ENCODE peak calls at places on chromosomes 2 and 18, in seven cellular contexts. O is HCT116, H is K562, Q is HepG2, J is SK-N-SH, L is H1, R is GM12878. A is an unnamed sample.

GRCh38 chr18:44826418-44827259 is 146.0 kb downstream of the SETBP1 start:
- DNase-seq in O (no peak), H (no peak), Q (no peak), J (no peak), L (no peak), R (no peak), A (no peak)

GRCh38 chr2:45610281-45611019 is 617 bp downstream of the SRBD1 start:
- DNase-seq in O (peak), H (peak), Q (peak), J (peak), L (peak), R (peak), A (peak)

GRCh38 chr2:220670461-220670979 is 901.6 kb downstream of the EPHA4 start:
- DNase-seq in O (no peak), H (no peak), Q (no peak), J (no peak), L (no peak), R (no peak), A (no peak)

GRCh38 chr2:20419007-20419576 is 27.8 kb upstream of the RHOB start:
- DNase-seq in O (no peak), H (no peak), Q (peak), J (no peak), L (no peak), R (no peak), A (no peak)

GRCh38 chr2:73984203-73984921 is at the start of gene TET3:
- DNase-seq in O (no peak), H (peak), Q (no peak), J (peak), L (no peak), R (no peak), A (no peak)

GRCh38 chr18:12659904-12660605 is 2.1 kb upstream of the SPIRE1 start:
- DNase-seq in O (peak), H (peak), Q (peak), J (peak), L (no peak), R (no peak), A (no peak)

GRCh38 chr18:47930844-47931706 is 616 bp upstream of the SMAD2 start:
- DNase-seq in O (peak), H (peak), Q (peak), J (peak), L (peak), R (peak), A (peak)

GRCh38 chr2:7203056-7203467 is 285.9 kb downstream of the RNF144A start:
- DNase-seq in O (peak), H (peak), Q (peak), J (peak), L (no peak), R (peak), A (peak)

GRCh38 chr2:8558096-8558495 is 123.8 kb upstream of the ID2 start:
- DNase-seq in O (no peak), H (no peak), Q (no peak), J (no peak), L (no peak), R (no peak), A (no peak)

GRCh38 chr18:37361223-37362157 is 204.1 kb downstream of the CELF4 start:
- DNase-seq in O (no peak), H (no peak), Q (no peak), J (no peak), L (no peak), R (no peak), A (no peak)

DNA sequence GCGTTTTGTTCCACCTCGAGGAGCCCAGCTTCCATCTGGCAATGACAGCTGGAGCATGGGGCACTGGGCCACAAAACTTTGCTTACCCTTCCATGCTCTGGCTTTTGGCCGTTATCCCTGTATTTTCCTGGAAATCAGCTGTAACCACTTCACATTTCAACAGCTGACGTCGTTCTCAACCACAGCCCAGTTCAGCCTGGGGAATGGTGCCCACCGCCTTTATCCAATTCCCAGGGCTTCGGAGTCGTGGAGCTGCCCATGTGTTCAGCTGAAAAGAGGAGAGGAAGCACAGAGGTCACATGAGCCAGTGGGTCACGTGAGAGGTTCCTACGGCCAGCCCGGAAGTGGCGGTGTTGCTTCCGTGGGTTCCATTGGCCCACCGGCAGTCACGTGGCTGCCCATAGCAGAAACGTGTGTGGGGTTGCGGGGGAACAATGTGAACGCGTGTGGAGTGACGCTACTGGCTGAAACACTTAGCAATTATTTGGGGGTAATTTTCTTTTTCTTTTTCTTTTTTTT is 16.7 kb upstream of the EDAR start:
- DNase-seq in O (no peak), H (peak), Q (no peak), J (no peak), L (no peak), R (no peak), A (no peak)
- TF ChIP-seq JUND in O (no peak), H (no peak), Q (no peak), J (no peak), L (no peak), R (no peak), A (no peak)

GRCh38 chr2:39419282-39420223 is 17.5 kb downstream of the MAP4K3 start:
- DNase-seq in O (no peak), H (no peak), Q (no peak), J (no peak), L (no peak), R (no peak), A (no peak)

GRCh38 chr2:39424951-39425350 is 12.1 kb downstream of the MAP4K3 start:
- DNase-seq in O (no peak), H (no peak), Q (no peak), J (no peak), L (no peak), R (no peak), A (no peak)

GRCh38 chr2:39418491-39418890 is 18.6 kb downstream of the MAP4K3 start:
- DNase-seq in O (no peak), H (no peak), Q (no peak), J (no peak), L (no peak), R (no peak), A (no peak)

GRCh38 chr2:39422700-39423099 is 14.4 kb downstream of the MAP4K3 start:
- DNase-seq in O (no peak), H (no peak), Q (no peak), J (no peak), L (no peak), R (no peak), A (no peak)

GRCh38 chr2:39421354-39421753 is 15.7 kb downstream of the MAP4K3 start:
- DNase-seq in O (no peak), H (no peak), Q (no peak), J (no peak), L (no peak), R (no peak), A (no peak)
- TF ChIP-seq JUND in O (no peak), H (no peak), Q (no peak), J (no peak), L (no peak), R (no peak), A (no peak)

DNA sequence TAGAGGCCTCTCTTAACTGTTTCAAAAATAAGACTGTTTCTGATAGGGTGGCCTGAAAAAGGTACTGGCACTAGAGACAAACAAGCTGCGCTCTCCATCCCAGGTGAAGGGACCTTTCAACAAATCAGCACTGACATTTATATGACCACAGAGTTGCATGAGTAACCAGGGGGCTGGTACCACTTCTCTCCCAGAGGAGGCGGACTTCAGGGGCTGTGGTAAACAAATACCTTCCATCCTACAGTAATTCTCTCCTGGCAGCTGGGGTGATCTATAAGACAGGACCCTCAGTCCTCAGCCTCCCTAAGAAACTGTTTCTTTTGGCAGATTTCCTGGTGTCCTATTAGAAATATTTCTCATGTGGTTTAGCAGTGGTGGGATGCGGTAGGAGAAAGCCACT is 96.6 kb downstream of the CYRIA start:
- DNase-seq in O (no peak), H (no peak), Q (no peak), J (no peak), L (no peak), R (no peak), A (no peak)
- TF ChIP-seq JUND in O (no peak), H (no peak), Q (no peak), J (no peak), L (no peak), R (no peak), A (no peak)

DNA sequence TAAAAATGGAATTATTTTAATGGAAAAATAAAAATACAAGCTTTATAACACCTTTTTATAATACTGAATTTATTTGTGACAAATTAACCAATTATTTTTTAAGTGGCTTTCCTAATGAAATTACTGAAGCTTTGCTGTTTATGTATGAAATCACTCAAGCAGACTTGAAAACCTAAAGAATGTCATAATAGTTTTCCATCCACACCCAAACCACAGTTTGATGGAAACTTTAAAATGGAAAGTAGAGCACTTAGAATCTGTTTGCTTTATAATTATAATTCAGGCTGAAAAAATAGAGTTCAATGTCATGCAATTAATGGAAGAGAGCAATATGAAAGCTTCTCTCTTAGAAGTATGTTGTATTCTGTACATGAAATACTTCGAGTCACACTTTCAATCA is 31.6 kb upstream of the WDR75 start:
- DNase-seq in O (no peak), H (no peak), Q (no peak), J (no peak), L (no peak), R (no peak), A (no peak)
- TF ChIP-seq JUND in O (no peak), H (no peak), Q (no peak), J (no peak), L (no peak), R (no peak), A (no peak)

GRCh38 chr2:25279091-25279651 is 62.6 kb downstream of the DNMT3A start:
- DNase-seq in O (no peak), H (no peak), Q (no peak), J (no peak), L (no peak), R (peak), A (no peak)
- TF ChIP-seq JUND in O (no peak), H (no peak), Q (no peak), J (no peak), L (no peak), R (no peak), A (no peak)

GRCh38 chr2:132400169-132400900 is 16.3 kb upstream of the GPR39 start:
- DNase-seq in O (no peak), H (peak), Q (no peak), J (no peak), L (no peak), R (no peak), A (no peak)
- TF ChIP-seq JUND in O (no peak), H (no peak), Q (no peak), J (no peak), L (no peak), R (no peak), A (no peak)